ENCODE peak calls at places on chromosomes 3 and 15, in nine cellular contexts. One of them, this sample, is unnamed.
A peak's percentile ranks its signal among the peaks of the same experiment; 100 is the strongest.

GRCh38 chr3:139906441-139906840 is 28.5 kb upstream of the CLSTN2 start:
- DNase-seq in NCI-H1105: no peak
- DNase-seq in activated naive CD8-positive, alpha-beta T cell treated with anti-CD3 and anti-CD28 coated beads for 36 hours: no peak
- DNase-seq in stimulated activated naive CD8-positive, alpha-beta T cell treated with anti-CD3 and anti-CD28 coated beads, Interleukin-15, Interleukin-2, amounts not matched to agents 100 U/mL and 50 U/mL, for 24 hours: no peak
- DNase-seq in substantia nigra: no peak
- DNase-seq in DMS153: no peak
- DNase-seq in RWPE1: peak; percentile 67
- DNase-seq in stimulated activated CD4-positive, alpha-beta T cell treated with anti-CD3 and anti-CD28 coated beads, Interleukin-15, amount 100 ng/mL, for 1 hour: no peak
- DNase-seq in activated CD4-positive, alpha-beta T cell treated with anti-CD3 and anti-CD28 coated beads, Interleukin-2, amount 10 ng/mL, durations not matched to agents 7 days and 5 days: no peak
- DNase-seq in this sample: no peak

GRCh38 chr3:188202358-188203138 is 48.6 kb downstream of the LPP start:
- DNase-seq in NCI-H1105: no peak
- DNase-seq in activated naive CD8-positive, alpha-beta T cell treated with anti-CD3 and anti-CD28 coated beads for 36 hours: no peak
- DNase-seq in stimulated activated naive CD8-positive, alpha-beta T cell treated with anti-CD3 and anti-CD28 coated beads, Interleukin-15, Interleukin-2, amounts not matched to agents 100 U/mL and 50 U/mL, for 24 hours: no peak
- DNase-seq in substantia nigra: no peak
- DNase-seq in DMS153: no peak
- DNase-seq in RWPE1: no peak
- DNase-seq in stimulated activated CD4-positive, alpha-beta T cell treated with anti-CD3 and anti-CD28 coated beads, Interleukin-15, amount 100 ng/mL, for 1 hour: no peak
- DNase-seq in activated CD4-positive, alpha-beta T cell treated with anti-CD3 and anti-CD28 coated beads, Interleukin-2, amount 10 ng/mL, durations not matched to agents 7 days and 5 days: peak; percentile 44
- DNase-seq in this sample: no peak

GRCh38 chr3:187044206-187044605 is 95.1 kb downstream of the RPL39L start:
- DNase-seq in NCI-H1105: no peak
- DNase-seq in activated naive CD8-positive, alpha-beta T cell treated with anti-CD3 and anti-CD28 coated beads for 36 hours: no peak
- DNase-seq in stimulated activated naive CD8-positive, alpha-beta T cell treated with anti-CD3 and anti-CD28 coated beads, Interleukin-15, Interleukin-2, amounts not matched to agents 100 U/mL and 50 U/mL, for 24 hours: no peak
- DNase-seq in substantia nigra: no peak
- DNase-seq in DMS153: peak; percentile 5
- DNase-seq in RWPE1: no peak
- DNase-seq in stimulated activated CD4-positive, alpha-beta T cell treated with anti-CD3 and anti-CD28 coated beads, Interleukin-15, amount 100 ng/mL, for 1 hour: no peak
- DNase-seq in activated CD4-positive, alpha-beta T cell treated with anti-CD3 and anti-CD28 coated beads, Interleukin-2, amount 10 ng/mL, durations not matched to agents 7 days and 5 days: no peak
- DNase-seq in this sample: no peak

GRCh38 chr3:43893721-43894120 is 203.0 kb downstream of the ABHD5 start:
- DNase-seq in NCI-H1105: no peak
- DNase-seq in activated naive CD8-positive, alpha-beta T cell treated with anti-CD3 and anti-CD28 coated beads for 36 hours: peak; percentile 21
- DNase-seq in stimulated activated naive CD8-positive, alpha-beta T cell treated with anti-CD3 and anti-CD28 coated beads, Interleukin-15, Interleukin-2, amounts not matched to agents 100 U/mL and 50 U/mL, for 24 hours: peak; percentile 14
- DNase-seq in substantia nigra: no peak
- DNase-seq in DMS153: no peak
- DNase-seq in RWPE1: no peak
- DNase-seq in stimulated activated CD4-positive, alpha-beta T cell treated with anti-CD3 and anti-CD28 coated beads, Interleukin-15, amount 100 ng/mL, for 1 hour: no peak
- DNase-seq in activated CD4-positive, alpha-beta T cell treated with anti-CD3 and anti-CD28 coated beads, Interleukin-2, amount 10 ng/mL, durations not matched to agents 7 days and 5 days: no peak
- DNase-seq in this sample: no peak

GRCh38 chr15:100187677-100188076 is 154.1 kb downstream of the ADAMTS17 start:
- DNase-seq in NCI-H1105: no peak
- DNase-seq in activated naive CD8-positive, alpha-beta T cell treated with anti-CD3 and anti-CD28 coated beads for 36 hours: no peak
- DNase-seq in stimulated activated naive CD8-positive, alpha-beta T cell treated with anti-CD3 and anti-CD28 coated beads, Interleukin-15, Interleukin-2, amounts not matched to agents 100 U/mL and 50 U/mL, for 24 hours: no peak
- DNase-seq in substantia nigra: no peak
- DNase-seq in DMS153: no peak
- DNase-seq in RWPE1: no peak
- DNase-seq in stimulated activated CD4-positive, alpha-beta T cell treated with anti-CD3 and anti-CD28 coated beads, Interleukin-15, amount 100 ng/mL, for 1 hour: no peak
- DNase-seq in activated CD4-positive, alpha-beta T cell treated with anti-CD3 and anti-CD28 coated beads, Interleukin-2, amount 10 ng/mL, durations not matched to agents 7 days and 5 days: no peak
- DNase-seq in this sample: no peak

GRCh38 chr15:35743320-35743719 is 197.4 kb upstream of the DPH6 start:
- DNase-seq in NCI-H1105: no peak
- DNase-seq in activated naive CD8-positive, alpha-beta T cell treated with anti-CD3 and anti-CD28 coated beads for 36 hours: no peak
- DNase-seq in stimulated activated naive CD8-positive, alpha-beta T cell treated with anti-CD3 and anti-CD28 coated beads, Interleukin-15, Interleukin-2, amounts not matched to agents 100 U/mL and 50 U/mL, for 24 hours: no peak
- DNase-seq in substantia nigra: no peak
- DNase-seq in DMS153: no peak
- DNase-seq in RWPE1: no peak
- DNase-seq in stimulated activated CD4-positive, alpha-beta T cell treated with anti-CD3 and anti-CD28 coated beads, Interleukin-15, amount 100 ng/mL, for 1 hour: no peak
- DNase-seq in activated CD4-positive, alpha-beta T cell treated with anti-CD3 and anti-CD28 coated beads, Interleukin-2, amount 10 ng/mL, durations not matched to agents 7 days and 5 days: no peak
- DNase-seq in this sample: no peak

GRCh38 chr3:160941885-160942494 is 163.2 kb downstream of the B3GALNT1 start:
- DNase-seq in NCI-H1105: no peak
- DNase-seq in activated naive CD8-positive, alpha-beta T cell treated with anti-CD3 and anti-CD28 coated beads for 36 hours: peak; percentile 54
- DNase-seq in stimulated activated naive CD8-positive, alpha-beta T cell treated with anti-CD3 and anti-CD28 coated beads, Interleukin-15, Interleukin-2, amounts not matched to agents 100 U/mL and 50 U/mL, for 24 hours: peak; percentile 78
- DNase-seq in substantia nigra: no peak
- DNase-seq in DMS153: no peak
- DNase-seq in RWPE1: peak; percentile 38
- DNase-seq in stimulated activated CD4-positive, alpha-beta T cell treated with anti-CD3 and anti-CD28 coated beads, Interleukin-15, amount 100 ng/mL, for 1 hour: peak; percentile 26
- DNase-seq in activated CD4-positive, alpha-beta T cell treated with anti-CD3 and anti-CD28 coated beads, Interleukin-2, amount 10 ng/mL, durations not matched to agents 7 days and 5 days: peak; percentile 83
- DNase-seq in this sample: no peak

GRCh38 chr3:194450341-194450740 is 36.5 kb downstream of the ATP13A3 start:
- DNase-seq in NCI-H1105: peak; percentile 20
- DNase-seq in activated naive CD8-positive, alpha-beta T cell treated with anti-CD3 and anti-CD28 coated beads for 36 hours: no peak
- DNase-seq in stimulated activated naive CD8-positive, alpha-beta T cell treated with anti-CD3 and anti-CD28 coated beads, Interleukin-15, Interleukin-2, amounts not matched to agents 100 U/mL and 50 U/mL, for 24 hours: no peak
- DNase-seq in substantia nigra: no peak
- DNase-seq in DMS153: peak; percentile 88
- DNase-seq in RWPE1: no peak
- DNase-seq in stimulated activated CD4-positive, alpha-beta T cell treated with anti-CD3 and anti-CD28 coated beads, Interleukin-15, amount 100 ng/mL, for 1 hour: no peak
- DNase-seq in activated CD4-positive, alpha-beta T cell treated with anti-CD3 and anti-CD28 coated beads, Interleukin-2, amount 10 ng/mL, durations not matched to agents 7 days and 5 days: no peak
- DNase-seq in this sample: no peak

GRCh38 chr3:82496890-82497560 is 735.6 kb upstream of the GBE1 start:
- DNase-seq in NCI-H1105: no peak
- DNase-seq in activated naive CD8-positive, alpha-beta T cell treated with anti-CD3 and anti-CD28 coated beads for 36 hours: no peak
- DNase-seq in stimulated activated naive CD8-positive, alpha-beta T cell treated with anti-CD3 and anti-CD28 coated beads, Interleukin-15, Interleukin-2, amounts not matched to agents 100 U/mL and 50 U/mL, for 24 hours: no peak
- DNase-seq in substantia nigra: no peak
- DNase-seq in DMS153: no peak
- DNase-seq in RWPE1: no peak
- DNase-seq in stimulated activated CD4-positive, alpha-beta T cell treated with anti-CD3 and anti-CD28 coated beads, Interleukin-15, amount 100 ng/mL, for 1 hour: no peak
- DNase-seq in activated CD4-positive, alpha-beta T cell treated with anti-CD3 and anti-CD28 coated beads, Interleukin-2, amount 10 ng/mL, durations not matched to agents 7 days and 5 days: no peak
- DNase-seq in this sample: no peak

GRCh38 chr3:114830652-114831051 is 316.4 kb downstream of the ZBTB20 start:
- DNase-seq in NCI-H1105: no peak
- DNase-seq in activated naive CD8-positive, alpha-beta T cell treated with anti-CD3 and anti-CD28 coated beads for 36 hours: no peak
- DNase-seq in stimulated activated naive CD8-positive, alpha-beta T cell treated with anti-CD3 and anti-CD28 coated beads, Interleukin-15, Interleukin-2, amounts not matched to agents 100 U/mL and 50 U/mL, for 24 hours: no peak
- DNase-seq in substantia nigra: no peak
- DNase-seq in DMS153: no peak
- DNase-seq in RWPE1: no peak
- DNase-seq in stimulated activated CD4-positive, alpha-beta T cell treated with anti-CD3 and anti-CD28 coated beads, Interleukin-15, amount 100 ng/mL, for 1 hour: no peak
- DNase-seq in activated CD4-positive, alpha-beta T cell treated with anti-CD3 and anti-CD28 coated beads, Interleukin-2, amount 10 ng/mL, durations not matched to agents 7 days and 5 days: no peak
- DNase-seq in this sample: no peak

GRCh38 chr15:70170096-70170699 is 72.5 kb upstream of the TLE3 start:
- DNase-seq in NCI-H1105: no peak
- DNase-seq in activated naive CD8-positive, alpha-beta T cell treated with anti-CD3 and anti-CD28 coated beads for 36 hours: no peak
- DNase-seq in stimulated activated naive CD8-positive, alpha-beta T cell treated with anti-CD3 and anti-CD28 coated beads, Interleukin-15, Interleukin-2, amounts not matched to agents 100 U/mL and 50 U/mL, for 24 hours: no peak
- DNase-seq in substantia nigra: no peak
- DNase-seq in DMS153: no peak
- DNase-seq in RWPE1: no peak
- DNase-seq in stimulated activated CD4-positive, alpha-beta T cell treated with anti-CD3 and anti-CD28 coated beads, Interleukin-15, amount 100 ng/mL, for 1 hour: no peak
- DNase-seq in activated CD4-positive, alpha-beta T cell treated with anti-CD3 and anti-CD28 coated beads, Interleukin-2, amount 10 ng/mL, durations not matched to agents 7 days and 5 days: no peak
- DNase-seq in this sample: no peak

GRCh38 chr3:65588884-65589283 is 449.8 kb downstream of the MAGI1 start:
- DNase-seq in NCI-H1105: no peak
- DNase-seq in activated naive CD8-positive, alpha-beta T cell treated with anti-CD3 and anti-CD28 coated beads for 36 hours: no peak
- DNase-seq in stimulated activated naive CD8-positive, alpha-beta T cell treated with anti-CD3 and anti-CD28 coated beads, Interleukin-15, Interleukin-2, amounts not matched to agents 100 U/mL and 50 U/mL, for 24 hours: no peak
- DNase-seq in substantia nigra: no peak
- DNase-seq in DMS153: no peak
- DNase-seq in RWPE1: no peak
- DNase-seq in stimulated activated CD4-positive, alpha-beta T cell treated with anti-CD3 and anti-CD28 coated beads, Interleukin-15, amount 100 ng/mL, for 1 hour: no peak
- DNase-seq in activated CD4-positive, alpha-beta T cell treated with anti-CD3 and anti-CD28 coated beads, Interleukin-2, amount 10 ng/mL, durations not matched to agents 7 days and 5 days: no peak
- DNase-seq in this sample: no peak

GRCh38 chr3:128917291-128917690 is 37.9 kb downstream of the ACAD9 start:
- DNase-seq in NCI-H1105: no peak
- DNase-seq in activated naive CD8-positive, alpha-beta T cell treated with anti-CD3 and anti-CD28 coated beads for 36 hours: no peak
- DNase-seq in stimulated activated naive CD8-positive, alpha-beta T cell treated with anti-CD3 and anti-CD28 coated beads, Interleukin-15, Interleukin-2, amounts not matched to agents 100 U/mL and 50 U/mL, for 24 hours: no peak
- DNase-seq in substantia nigra: no peak
- DNase-seq in DMS153: no peak
- DNase-seq in RWPE1: no peak
- DNase-seq in stimulated activated CD4-positive, alpha-beta T cell treated with anti-CD3 and anti-CD28 coated beads, Interleukin-15, amount 100 ng/mL, for 1 hour: no peak
- DNase-seq in activated CD4-positive, alpha-beta T cell treated with anti-CD3 and anti-CD28 coated beads, Interleukin-2, amount 10 ng/mL, durations not matched to agents 7 days and 5 days: no peak
- DNase-seq in this sample: no peak

GRCh38 chr3:70138606-70139005 is 139.1 kb downstream of the SAMMSON start:
- DNase-seq in NCI-H1105: no peak
- DNase-seq in activated naive CD8-positive, alpha-beta T cell treated with anti-CD3 and anti-CD28 coated beads for 36 hours: no peak
- DNase-seq in stimulated activated naive CD8-positive, alpha-beta T cell treated with anti-CD3 and anti-CD28 coated beads, Interleukin-15, Interleukin-2, amounts not matched to agents 100 U/mL and 50 U/mL, for 24 hours: no peak
- DNase-seq in substantia nigra: no peak
- DNase-seq in DMS153: no peak
- DNase-seq in RWPE1: no peak
- DNase-seq in stimulated activated CD4-positive, alpha-beta T cell treated with anti-CD3 and anti-CD28 coated beads, Interleukin-15, amount 100 ng/mL, for 1 hour: no peak
- DNase-seq in activated CD4-positive, alpha-beta T cell treated with anti-CD3 and anti-CD28 coated beads, Interleukin-2, amount 10 ng/mL, durations not matched to agents 7 days and 5 days: no peak
- DNase-seq in this sample: no peak

GRCh38 chr15:38300395-38300794 is 47.8 kb downstream of the SPRED1 start:
- DNase-seq in NCI-H1105: no peak
- DNase-seq in activated naive CD8-positive, alpha-beta T cell treated with anti-CD3 and anti-CD28 coated beads for 36 hours: no peak
- DNase-seq in stimulated activated naive CD8-positive, alpha-beta T cell treated with anti-CD3 and anti-CD28 coated beads, Interleukin-15, Interleukin-2, amounts not matched to agents 100 U/mL and 50 U/mL, for 24 hours: no peak
- DNase-seq in substantia nigra: no peak
- DNase-seq in DMS153: no peak
- DNase-seq in RWPE1: peak; percentile 3
- DNase-seq in stimulated activated CD4-positive, alpha-beta T cell treated with anti-CD3 and anti-CD28 coated beads, Interleukin-15, amount 100 ng/mL, for 1 hour: no peak
- DNase-seq in activated CD4-positive, alpha-beta T cell treated with anti-CD3 and anti-CD28 coated beads, Interleukin-2, amount 10 ng/mL, durations not matched to agents 7 days and 5 days: no peak
- DNase-seq in this sample: no peak

GRCh38 chr15:63551400-63551799 is 45.8 kb upstream of the FBXL22 start:
- DNase-seq in NCI-H1105: no peak
- DNase-seq in activated naive CD8-positive, alpha-beta T cell treated with anti-CD3 and anti-CD28 coated beads for 36 hours: no peak
- DNase-seq in stimulated activated naive CD8-positive, alpha-beta T cell treated with anti-CD3 and anti-CD28 coated beads, Interleukin-15, Interleukin-2, amounts not matched to agents 100 U/mL and 50 U/mL, for 24 hours: no peak
- DNase-seq in substantia nigra: no peak
- DNase-seq in DMS153: no peak
- DNase-seq in RWPE1: peak; percentile 14
- DNase-seq in stimulated activated CD4-positive, alpha-beta T cell treated with anti-CD3 and anti-CD28 coated beads, Interleukin-15, amount 100 ng/mL, for 1 hour: no peak
- DNase-seq in activated CD4-positive, alpha-beta T cell treated with anti-CD3 and anti-CD28 coated beads, Interleukin-2, amount 10 ng/mL, durations not matched to agents 7 days and 5 days: no peak
- DNase-seq in this sample: no peak

GRCh38 chr3:102936511-102936910 is 501.7 kb downstream of the ZPLD1 start:
- DNase-seq in NCI-H1105: no peak
- DNase-seq in activated naive CD8-positive, alpha-beta T cell treated with anti-CD3 and anti-CD28 coated beads for 36 hours: no peak
- DNase-seq in stimulated activated naive CD8-positive, alpha-beta T cell treated with anti-CD3 and anti-CD28 coated beads, Interleukin-15, Interleukin-2, amounts not matched to agents 100 U/mL and 50 U/mL, for 24 hours: no peak
- DNase-seq in substantia nigra: no peak
- DNase-seq in DMS153: no peak
- DNase-seq in RWPE1: no peak
- DNase-seq in stimulated activated CD4-positive, alpha-beta T cell treated with anti-CD3 and anti-CD28 coated beads, Interleukin-15, amount 100 ng/mL, for 1 hour: no peak
- DNase-seq in activated CD4-positive, alpha-beta T cell treated with anti-CD3 and anti-CD28 coated beads, Interleukin-2, amount 10 ng/mL, durations not matched to agents 7 days and 5 days: no peak
- DNase-seq in this sample: no peak

GRCh38 chr15:83061680-83062079 is 5.4 kb downstream of the BTBD1 start:
- DNase-seq in NCI-H1105: no peak
- DNase-seq in activated naive CD8-positive, alpha-beta T cell treated with anti-CD3 and anti-CD28 coated beads for 36 hours: no peak
- DNase-seq in stimulated activated naive CD8-positive, alpha-beta T cell treated with anti-CD3 and anti-CD28 coated beads, Interleukin-15, Interleukin-2, amounts not matched to agents 100 U/mL and 50 U/mL, for 24 hours: no peak
- DNase-seq in substantia nigra: no peak
- DNase-seq in DMS153: no peak
- DNase-seq in RWPE1: no peak
- DNase-seq in stimulated activated CD4-positive, alpha-beta T cell treated with anti-CD3 and anti-CD28 coated beads, Interleukin-15, amount 100 ng/mL, for 1 hour: no peak
- DNase-seq in activated CD4-positive, alpha-beta T cell treated with anti-CD3 and anti-CD28 coated beads, Interleukin-2, amount 10 ng/mL, durations not matched to agents 7 days and 5 days: no peak
- DNase-seq in this sample: no peak

GRCh38 chr3:124896824-124897526 is 9.8 kb upstream of the ITGB5 start:
- DNase-seq in NCI-H1105: no peak
- DNase-seq in activated naive CD8-positive, alpha-beta T cell treated with anti-CD3 and anti-CD28 coated beads for 36 hours: no peak
- DNase-seq in stimulated activated naive CD8-positive, alpha-beta T cell treated with anti-CD3 and anti-CD28 coated beads, Interleukin-15, Interleukin-2, amounts not matched to agents 100 U/mL and 50 U/mL, for 24 hours: no peak
- DNase-seq in substantia nigra: no peak
- DNase-seq in DMS153: no peak
- DNase-seq in RWPE1: no peak
- DNase-seq in stimulated activated CD4-positive, alpha-beta T cell treated with anti-CD3 and anti-CD28 coated beads, Interleukin-15, amount 100 ng/mL, for 1 hour: no peak
- DNase-seq in activated CD4-positive, alpha-beta T cell treated with anti-CD3 and anti-CD28 coated beads, Interleukin-2, amount 10 ng/mL, durations not matched to agents 7 days and 5 days: no peak
- DNase-seq in this sample: no peak

GRCh38 chr3:127087441-127087840 is 104.5 kb downstream of the PLXNA1 start:
- DNase-seq in NCI-H1105: no peak
- DNase-seq in activated naive CD8-positive, alpha-beta T cell treated with anti-CD3 and anti-CD28 coated beads for 36 hours: no peak
- DNase-seq in stimulated activated naive CD8-positive, alpha-beta T cell treated with anti-CD3 and anti-CD28 coated beads, Interleukin-15, Interleukin-2, amounts not matched to agents 100 U/mL and 50 U/mL, for 24 hours: no peak
- DNase-seq in substantia nigra: no peak
- DNase-seq in DMS153: no peak
- DNase-seq in RWPE1: no peak
- DNase-seq in stimulated activated CD4-positive, alpha-beta T cell treated with anti-CD3 and anti-CD28 coated beads, Interleukin-15, amount 100 ng/mL, for 1 hour: no peak
- DNase-seq in activated CD4-positive, alpha-beta T cell treated with anti-CD3 and anti-CD28 coated beads, Interleukin-2, amount 10 ng/mL, durations not matched to agents 7 days and 5 days: no peak
- DNase-seq in this sample: no peak

GRCh38 chr15:89735773-89736172 is 15.3 kb downstream of the MESP1 start:
- DNase-seq in NCI-H1105: no peak
- DNase-seq in activated naive CD8-positive, alpha-beta T cell treated with anti-CD3 and anti-CD28 coated beads for 36 hours: no peak
- DNase-seq in stimulated activated naive CD8-positive, alpha-beta T cell treated with anti-CD3 and anti-CD28 coated beads, Interleukin-15, Interleukin-2, amounts not matched to agents 100 U/mL and 50 U/mL, for 24 hours: no peak
- DNase-seq in substantia nigra: no peak
- DNase-seq in DMS153: no peak
- DNase-seq in RWPE1: no peak
- DNase-seq in stimulated activated CD4-positive, alpha-beta T cell treated with anti-CD3 and anti-CD28 coated beads, Interleukin-15, amount 100 ng/mL, for 1 hour: no peak
- DNase-seq in activated CD4-positive, alpha-beta T cell treated with anti-CD3 and anti-CD28 coated beads, Interleukin-2, amount 10 ng/mL, durations not matched to agents 7 days and 5 days: no peak
- DNase-seq in this sample: no peak

GRCh38 chr15:70113304-70113700 is 15.6 kb upstream of the TLE3 start:
- DNase-seq in NCI-H1105: no peak
- DNase-seq in activated naive CD8-positive, alpha-beta T cell treated with anti-CD3 and anti-CD28 coated beads for 36 hours: no peak
- DNase-seq in stimulated activated naive CD8-positive, alpha-beta T cell treated with anti-CD3 and anti-CD28 coated beads, Interleukin-15, Interleukin-2, amounts not matched to agents 100 U/mL and 50 U/mL, for 24 hours: no peak
- DNase-seq in substantia nigra: no peak
- DNase-seq in DMS153: no peak
- DNase-seq in RWPE1: no peak
- DNase-seq in stimulated activated CD4-positive, alpha-beta T cell treated with anti-CD3 and anti-CD28 coated beads, Interleukin-15, amount 100 ng/mL, for 1 hour: no peak
- DNase-seq in activated CD4-positive, alpha-beta T cell treated with anti-CD3 and anti-CD28 coated beads, Interleukin-2, amount 10 ng/mL, durations not matched to agents 7 days and 5 days: no peak
- DNase-seq in this sample: no peak

GRCh38 chr15:78461171-78461881 is 23.3 kb downstream of the IREB2 start:
- DNase-seq in NCI-H1105: no peak
- DNase-seq in activated naive CD8-positive, alpha-beta T cell treated with anti-CD3 and anti-CD28 coated beads for 36 hours: no peak
- DNase-seq in stimulated activated naive CD8-positive, alpha-beta T cell treated with anti-CD3 and anti-CD28 coated beads, Interleukin-15, Interleukin-2, amounts not matched to agents 100 U/mL and 50 U/mL, for 24 hours: no peak
- DNase-seq in substantia nigra: no peak
- DNase-seq in DMS153: no peak
- DNase-seq in RWPE1: no peak
- DNase-seq in stimulated activated CD4-positive, alpha-beta T cell treated with anti-CD3 and anti-CD28 coated beads, Interleukin-15, amount 100 ng/mL, for 1 hour: no peak
- DNase-seq in activated CD4-positive, alpha-beta T cell treated with anti-CD3 and anti-CD28 coated beads, Interleukin-2, amount 10 ng/mL, durations not matched to agents 7 days and 5 days: peak; percentile 42
- DNase-seq in this sample: no peak

GRCh38 chr3:141401584-141402475 is 33.5 kb downstream of the ZBTB38 start:
- DNase-seq in NCI-H1105: peak; percentile 44
- DNase-seq in activated naive CD8-positive, alpha-beta T cell treated with anti-CD3 and anti-CD28 coated beads for 36 hours: peak; percentile 65
- DNase-seq in stimulated activated naive CD8-positive, alpha-beta T cell treated with anti-CD3 and anti-CD28 coated beads, Interleukin-15, Interleukin-2, amounts not matched to agents 100 U/mL and 50 U/mL, for 24 hours: peak; percentile 59
- DNase-seq in substantia nigra: peak; percentile 49
- DNase-seq in DMS153: no peak
- DNase-seq in RWPE1: peak; percentile 41
- DNase-seq in stimulated activated CD4-positive, alpha-beta T cell treated with anti-CD3 and anti-CD28 coated beads, Interleukin-15, amount 100 ng/mL, for 1 hour: peak; percentile 20
- DNase-seq in activated CD4-positive, alpha-beta T cell treated with anti-CD3 and anti-CD28 coated beads, Interleukin-2, amount 10 ng/mL, durations not matched to agents 7 days and 5 days: peak; percentile 43
- DNase-seq in this sample: peak; percentile 57

GRCh38 chr15:28086175-28086703 is 12.9 kb downstream of the OCA2 start:
- DNase-seq in NCI-H1105: no peak
- DNase-seq in activated naive CD8-positive, alpha-beta T cell treated with anti-CD3 and anti-CD28 coated beads for 36 hours: peak; percentile 45
- DNase-seq in stimulated activated naive CD8-positive, alpha-beta T cell treated with anti-CD3 and anti-CD28 coated beads, Interleukin-15, Interleukin-2, amounts not matched to agents 100 U/mL and 50 U/mL, for 24 hours: peak; percentile 51
- DNase-seq in substantia nigra: no peak
- DNase-seq in DMS153: no peak
- DNase-seq in RWPE1: peak; percentile 67
- DNase-seq in stimulated activated CD4-positive, alpha-beta T cell treated with anti-CD3 and anti-CD28 coated beads, Interleukin-15, amount 100 ng/mL, for 1 hour: no peak
- DNase-seq in activated CD4-positive, alpha-beta T cell treated with anti-CD3 and anti-CD28 coated beads, Interleukin-2, amount 10 ng/mL, durations not matched to agents 7 days and 5 days: peak; percentile 66
- DNase-seq in this sample: peak; percentile 9

This sample was measured in midbrain.